ENCODE peak calls at places on chromosomes 2 and 18, in ten cellular contexts. One of them, this sample, is unnamed.

GRCh38 chr2:29632018-29632417 is 289.4 kb downstream of the ALK start:
- DNase-seq in CD8-positive, alpha-beta memory T cell: no peak
- DNase-seq in neural progenitor cell: no peak
- DNase-seq in H7: no peak
- DNase-seq in right cardiac atrium: no peak
- DNase-seq in neuronal stem cell: no peak
- DNase-seq in cardiac muscle cell: no peak
- DNase-seq in left ventricle myocardium inferior: no peak
- DNase-seq in PC-3: peak; percentile 88
- DNase-seq in lower lobe of right lung: no peak
- DNase-seq in this sample: no peak

GRCh38 chr2:2656046-2656715 is 325.1 kb upstream of the MYT1L start:
- DNase-seq in CD8-positive, alpha-beta memory T cell: no peak
- DNase-seq in neural progenitor cell: peak; percentile 42
- DNase-seq in H7: no peak
- DNase-seq in right cardiac atrium: no peak
- DNase-seq in neuronal stem cell: no peak
- DNase-seq in cardiac muscle cell: no peak
- DNase-seq in left ventricle myocardium inferior: no peak
- DNase-seq in PC-3: no peak
- DNase-seq in lower lobe of right lung: no peak
- DNase-seq in this sample: no peak

GRCh38 chr2:177254433-177255226 is 9.9 kb downstream of the NFE2L2 start:
- DNase-seq in CD8-positive, alpha-beta memory T cell: no peak
- DNase-seq in neural progenitor cell: peak; percentile 86
- DNase-seq in H7: peak; percentile 71
- DNase-seq in right cardiac atrium: no peak
- DNase-seq in neuronal stem cell: peak; percentile 39
- DNase-seq in cardiac muscle cell: peak; percentile 49
- DNase-seq in left ventricle myocardium inferior: no peak
- DNase-seq in PC-3: no peak
- DNase-seq in lower lobe of right lung: peak; percentile 57
- DNase-seq in this sample: no peak

GRCh38 chr2:48620604-48621003 is 2.9 kb downstream of the GTF2A1L start:
- DNase-seq in CD8-positive, alpha-beta memory T cell: no peak
- DNase-seq in neural progenitor cell: no peak
- DNase-seq in H7: no peak
- DNase-seq in right cardiac atrium: no peak
- DNase-seq in neuronal stem cell: no peak
- DNase-seq in cardiac muscle cell: no peak
- DNase-seq in left ventricle myocardium inferior: no peak
- DNase-seq in PC-3: no peak
- DNase-seq in lower lobe of right lung: no peak
- DNase-seq in this sample: no peak

GRCh38 chr2:232316382-232317190 is 62.0 kb upstream of the ALPP start:
- DNase-seq in CD8-positive, alpha-beta memory T cell: no peak
- DNase-seq in neural progenitor cell: no peak
- DNase-seq in H7: no peak
- DNase-seq in right cardiac atrium: no peak
- DNase-seq in neuronal stem cell: no peak
- DNase-seq in cardiac muscle cell: no peak
- DNase-seq in left ventricle myocardium inferior: no peak
- DNase-seq in PC-3: no peak
- DNase-seq in lower lobe of right lung: no peak
- DNase-seq in this sample: no peak

GRCh38 chr2:109287413-109287812 is 158.4 kb downstream of the SH3RF3 start:
- DNase-seq in CD8-positive, alpha-beta memory T cell: no peak
- DNase-seq in neural progenitor cell: no peak
- DNase-seq in H7: no peak
- DNase-seq in right cardiac atrium: no peak
- DNase-seq in neuronal stem cell: no peak
- DNase-seq in cardiac muscle cell: no peak
- DNase-seq in left ventricle myocardium inferior: no peak
- DNase-seq in PC-3: no peak
- DNase-seq in lower lobe of right lung: no peak
- DNase-seq in this sample: no peak

GRCh38 chr2:33605059-33605458 is 6.0 kb upstream of the FAM98A start:
- DNase-seq in CD8-positive, alpha-beta memory T cell: no peak
- DNase-seq in neural progenitor cell: no peak
- DNase-seq in H7: no peak
- DNase-seq in right cardiac atrium: no peak
- DNase-seq in neuronal stem cell: no peak
- DNase-seq in cardiac muscle cell: no peak
- DNase-seq in left ventricle myocardium inferior: no peak
- DNase-seq in PC-3: no peak
- DNase-seq in lower lobe of right lung: no peak
- DNase-seq in this sample: no peak

GRCh38 chr2:210230518-210230917 is 5.3 kb upstream of the ACADL start:
- DNase-seq in CD8-positive, alpha-beta memory T cell: no peak
- DNase-seq in neural progenitor cell: no peak
- DNase-seq in H7: peak; percentile 16
- DNase-seq in right cardiac atrium: no peak
- DNase-seq in neuronal stem cell: no peak
- DNase-seq in cardiac muscle cell: no peak
- DNase-seq in left ventricle myocardium inferior: no peak
- DNase-seq in PC-3: no peak
- DNase-seq in lower lobe of right lung: no peak
- DNase-seq in this sample: no peak

GRCh38 chr2:136101042-136101441 is 16.9 kb downstream of the CXCR4 start:
- DNase-seq in CD8-positive, alpha-beta memory T cell: no peak
- DNase-seq in neural progenitor cell: no peak
- DNase-seq in H7: no peak
- DNase-seq in right cardiac atrium: no peak
- DNase-seq in neuronal stem cell: no peak
- DNase-seq in cardiac muscle cell: no peak
- DNase-seq in left ventricle myocardium inferior: no peak
- DNase-seq in PC-3: no peak
- DNase-seq in lower lobe of right lung: no peak
- DNase-seq in this sample: no peak

GRCh38 chr2:237128026-237128703 is 42.5 kb downstream of the COPS8 start:
- DNase-seq in CD8-positive, alpha-beta memory T cell: no peak
- DNase-seq in neural progenitor cell: peak; percentile 44
- DNase-seq in H7: peak; percentile 62
- DNase-seq in right cardiac atrium: peak; percentile 94
- DNase-seq in neuronal stem cell: peak; percentile 31
- DNase-seq in cardiac muscle cell: peak; percentile 99
- DNase-seq in left ventricle myocardium inferior: peak; percentile 86
- DNase-seq in PC-3: peak; percentile 93
- DNase-seq in lower lobe of right lung: peak; percentile 84
- DNase-seq in this sample: peak; percentile 96

GRCh38 chr2:169711751-169712509 is 17.7 kb downstream of the PHOSPHO2 start:
- DNase-seq in CD8-positive, alpha-beta memory T cell: no peak
- DNase-seq in neural progenitor cell: no peak
- DNase-seq in H7: no peak
- DNase-seq in right cardiac atrium: no peak
- DNase-seq in neuronal stem cell: no peak
- DNase-seq in cardiac muscle cell: no peak
- DNase-seq in left ventricle myocardium inferior: no peak
- DNase-seq in PC-3: peak; percentile 20
- DNase-seq in lower lobe of right lung: no peak
- DNase-seq in this sample: no peak

GRCh38 chr2:47225061-47225783 is 70.1 kb upstream of the STPG4 start:
- DNase-seq in CD8-positive, alpha-beta memory T cell: no peak
- DNase-seq in neural progenitor cell: no peak
- DNase-seq in H7: no peak
- DNase-seq in right cardiac atrium: peak; percentile 88
- DNase-seq in neuronal stem cell: no peak
- DNase-seq in cardiac muscle cell: peak; percentile 95
- DNase-seq in left ventricle myocardium inferior: peak; percentile 73
- DNase-seq in PC-3: peak; percentile 79
- DNase-seq in lower lobe of right lung: peak; percentile 60
- DNase-seq in this sample: no peak

GRCh38 chr2:48510329-48510728 is 19.6 kb upstream of the STON1 start:
- DNase-seq in CD8-positive, alpha-beta memory T cell: no peak
- DNase-seq in neural progenitor cell: no peak
- DNase-seq in H7: no peak
- DNase-seq in right cardiac atrium: no peak
- DNase-seq in neuronal stem cell: no peak
- DNase-seq in cardiac muscle cell: peak; percentile 58
- DNase-seq in left ventricle myocardium inferior: no peak
- DNase-seq in PC-3: peak; percentile 57
- DNase-seq in lower lobe of right lung: no peak
- DNase-seq in this sample: peak; percentile 45

GRCh38 chr2:16553222-16553621 is 112.4 kb downstream of the CYRIA start:
- DNase-seq in CD8-positive, alpha-beta memory T cell: no peak
- DNase-seq in neural progenitor cell: peak; percentile 73
- DNase-seq in H7: peak; percentile 8
- DNase-seq in right cardiac atrium: no peak
- DNase-seq in neuronal stem cell: peak; percentile 31
- DNase-seq in cardiac muscle cell: peak; percentile 57
- DNase-seq in left ventricle myocardium inferior: no peak
- DNase-seq in PC-3: peak; percentile 18
- DNase-seq in lower lobe of right lung: no peak
- DNase-seq in this sample: no peak

GRCh38 chr18:55763298-55763697 is 175.3 kb upstream of the TCF4 start:
- DNase-seq in CD8-positive, alpha-beta memory T cell: no peak
- DNase-seq in neural progenitor cell: no peak
- DNase-seq in H7: no peak
- DNase-seq in right cardiac atrium: no peak
- DNase-seq in neuronal stem cell: no peak
- DNase-seq in cardiac muscle cell: no peak
- DNase-seq in left ventricle myocardium inferior: no peak
- DNase-seq in PC-3: peak; percentile 91
- DNase-seq in lower lobe of right lung: no peak
- DNase-seq in this sample: no peak

GRCh38 chr18:28777756-28778155 is 600.8 kb upstream of the CDH2 start:
- DNase-seq in CD8-positive, alpha-beta memory T cell: no peak
- DNase-seq in neural progenitor cell: no peak
- DNase-seq in H7: no peak
- DNase-seq in right cardiac atrium: no peak
- DNase-seq in neuronal stem cell: no peak
- DNase-seq in cardiac muscle cell: no peak
- DNase-seq in left ventricle myocardium inferior: no peak
- DNase-seq in PC-3: no peak
- DNase-seq in lower lobe of right lung: no peak
- DNase-seq in this sample: no peak

GRCh38 chr2:12192762-12193161 is 446.3 kb downstream of the LPIN1 start:
- DNase-seq in CD8-positive, alpha-beta memory T cell: no peak
- DNase-seq in neural progenitor cell: no peak
- DNase-seq in H7: no peak
- DNase-seq in right cardiac atrium: no peak
- DNase-seq in neuronal stem cell: no peak
- DNase-seq in cardiac muscle cell: no peak
- DNase-seq in left ventricle myocardium inferior: no peak
- DNase-seq in PC-3: no peak
- DNase-seq in lower lobe of right lung: no peak
- DNase-seq in this sample: no peak

DNA sequence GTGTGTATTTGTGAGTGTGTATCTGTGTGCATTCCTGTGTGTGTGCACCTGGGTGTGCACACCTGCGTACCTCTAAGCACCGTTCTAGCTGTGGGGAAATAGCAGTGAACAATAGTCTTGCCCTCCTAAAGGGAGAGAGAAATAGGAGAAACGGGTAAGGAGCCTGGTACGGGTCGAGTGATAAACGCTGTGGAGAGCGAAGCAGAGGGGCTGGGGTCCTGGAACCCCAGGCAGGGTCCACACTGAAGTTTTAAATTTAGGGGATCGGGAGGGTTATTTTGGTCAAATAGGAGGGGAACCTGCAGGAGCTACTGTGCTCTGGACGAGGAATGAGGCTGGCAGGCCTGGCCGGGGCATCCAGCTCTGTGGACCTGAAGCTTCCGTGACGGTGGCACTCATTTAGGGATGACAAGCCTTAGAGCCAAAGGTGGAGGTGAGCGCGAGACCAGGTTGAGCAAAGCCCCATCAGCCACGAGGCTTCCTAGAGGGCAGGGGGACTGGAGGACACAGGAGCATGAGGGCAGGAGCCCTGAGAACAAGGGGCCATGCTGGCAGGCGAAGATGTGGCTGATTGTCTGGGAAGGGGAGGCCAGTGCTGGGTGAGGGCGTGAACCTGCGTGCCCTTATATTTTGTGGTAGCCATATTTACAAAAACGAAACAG is 188.0 kb downstream of the RTP5 start:
- DNase-seq in CD8-positive, alpha-beta memory T cell: no peak
- DNase-seq in neural progenitor cell: no peak
- DNase-seq in H7: no peak
- DNase-seq in right cardiac atrium: no peak
- DNase-seq in neuronal stem cell: no peak
- DNase-seq in cardiac muscle cell: no peak
- DNase-seq in left ventricle myocardium inferior: no peak
- DNase-seq in PC-3: no peak
- DNase-seq in lower lobe of right lung: no peak
- DNase-seq in this sample: no peak
- H3K27me3 ChIP-seq in CD8-positive, alpha-beta memory T cell: no peaks in the 10 kb centered on the region
- H3K27me3 ChIP-seq in neural progenitor cell: peaks cover 24% of the 10 kb centered on the region
- H3K27me3 ChIP-seq in H7: no peaks in the 10 kb centered on the region
- H3K27me3 ChIP-seq in right cardiac atrium: no peaks in the 10 kb centered on the region
- H3K27me3 ChIP-seq in neuronal stem cell: peaks cover 20% of the 10 kb centered on the region
- H3K27me3 ChIP-seq in cardiac muscle cell: peaks cover 3% of the 10 kb centered on the region
- H3K27me3 ChIP-seq in left ventricle myocardium inferior: peaks cover 24% of the 10 kb centered on the region
- H3K27me3 ChIP-seq in PC-3: peaks cover 66% of the 10 kb centered on the region
- H3K27me3 ChIP-seq in lower lobe of right lung: peaks cover 29% of the 10 kb centered on the region
- H3K27me3 ChIP-seq in this sample: peaks cover 15% of the 10 kb centered on the region

GRCh38 chr18:78979058-78979680 is 449 bp upstream of the SALL3 start:
- DNase-seq in CD8-positive, alpha-beta memory T cell: no peak
- DNase-seq in neural progenitor cell: peak; percentile 87
- DNase-seq in H7: peak; percentile 96
- DNase-seq in right cardiac atrium: peak; percentile 66
- DNase-seq in neuronal stem cell: no peak
- DNase-seq in cardiac muscle cell: peak; percentile 43
- DNase-seq in left ventricle myocardium inferior: no peak
- DNase-seq in PC-3: no peak
- DNase-seq in lower lobe of right lung: no peak
- DNase-seq in this sample: no peak
- H3K27me3 ChIP-seq in CD8-positive, alpha-beta memory T cell: peaks cover 28% of the 10 kb centered on the region
- H3K27me3 ChIP-seq in neural progenitor cell: peaks cover 93% of the 10 kb centered on the region
- H3K27me3 ChIP-seq in H7: peaks cover 53% of the 10 kb centered on the region
- H3K27me3 ChIP-seq in right cardiac atrium: peaks cover 13% of the 10 kb centered on the region
- H3K27me3 ChIP-seq in neuronal stem cell: peaks cover 90% of the 10 kb centered on the region
- H3K27me3 ChIP-seq in cardiac muscle cell: peaks cover 94% of the 10 kb centered on the region
- H3K27me3 ChIP-seq in left ventricle myocardium inferior: peaks cover 96% of the 10 kb centered on the region
- H3K27me3 ChIP-seq in PC-3: peaks cover 58% of the 10 kb centered on the region
- H3K27me3 ChIP-seq in lower lobe of right lung: peaks cover 91% of the 10 kb centered on the region
- H3K27me3 ChIP-seq in this sample: peaks cover 21% of the 10 kb centered on the region

GRCh38 chr2:70655786-70656185 is 102.2 kb upstream of the TGFA start:
- DNase-seq in CD8-positive, alpha-beta memory T cell: no peak
- DNase-seq in neural progenitor cell: no peak
- DNase-seq in H7: no peak
- DNase-seq in right cardiac atrium: no peak
- DNase-seq in neuronal stem cell: no peak
- DNase-seq in cardiac muscle cell: no peak
- DNase-seq in left ventricle myocardium inferior: no peak
- DNase-seq in PC-3: no peak
- DNase-seq in lower lobe of right lung: no peak
- DNase-seq in this sample: no peak
- H3K27me3 ChIP-seq in CD8-positive, alpha-beta memory T cell: no peaks in the 10 kb centered on the region
- H3K27me3 ChIP-seq in neural progenitor cell: peaks cover 37% of the 10 kb centered on the region
- H3K27me3 ChIP-seq in H7: peaks cover 1% of the 10 kb centered on the region
- H3K27me3 ChIP-seq in right cardiac atrium: no peaks in the 10 kb centered on the region
- H3K27me3 ChIP-seq in neuronal stem cell: no peaks in the 10 kb centered on the region
- H3K27me3 ChIP-seq in cardiac muscle cell: peaks cover 21% of the 10 kb centered on the region
- H3K27me3 ChIP-seq in left ventricle myocardium inferior: peaks cover 84% of the 10 kb centered on the region
- H3K27me3 ChIP-seq in PC-3: peaks cover 63% of the 10 kb centered on the region
- H3K27me3 ChIP-seq in lower lobe of right lung: peaks cover 22% of the 10 kb centered on the region
- H3K27me3 ChIP-seq in this sample: peaks cover 7% of the 10 kb centered on the region

DNA sequence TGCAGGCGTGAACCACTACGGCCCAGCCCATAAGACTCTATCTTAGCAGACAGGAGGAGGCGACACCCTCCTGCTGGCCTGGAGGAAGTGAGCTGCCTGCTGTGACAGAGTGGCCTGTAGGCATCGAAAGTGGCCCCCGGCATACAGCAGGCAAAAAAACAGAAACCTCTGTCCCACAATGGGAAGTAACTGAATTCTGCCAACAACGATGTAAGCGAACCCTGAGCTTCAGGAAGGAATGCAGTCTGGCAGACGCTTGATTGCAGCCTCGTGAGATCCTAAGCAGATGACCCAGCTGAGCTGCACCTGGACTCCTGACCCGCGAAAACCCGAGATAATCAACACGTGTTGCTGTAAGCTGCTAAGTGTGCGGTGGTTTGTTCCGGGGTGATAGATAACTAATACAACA is 13.6 kb downstream of the MRO start:
- DNase-seq in CD8-positive, alpha-beta memory T cell: no peak
- DNase-seq in neural progenitor cell: no peak
- DNase-seq in H7: no peak
- DNase-seq in right cardiac atrium: peak; percentile 76
- DNase-seq in neuronal stem cell: no peak
- DNase-seq in cardiac muscle cell: peak; percentile 34
- DNase-seq in left ventricle myocardium inferior: peak; percentile 32
- DNase-seq in PC-3: no peak
- DNase-seq in lower lobe of right lung: peak; percentile 72
- DNase-seq in this sample: no peak
- H3K27me3 ChIP-seq in CD8-positive, alpha-beta memory T cell: no peaks in the 10 kb centered on the region
- H3K27me3 ChIP-seq in neural progenitor cell: no peaks in the 10 kb centered on the region
- H3K27me3 ChIP-seq in H7: no peaks in the 10 kb centered on the region
- H3K27me3 ChIP-seq in right cardiac atrium: no peaks in the 10 kb centered on the region
- H3K27me3 ChIP-seq in neuronal stem cell: peaks cover 7% of the 10 kb centered on the region
- H3K27me3 ChIP-seq in cardiac muscle cell: no peaks in the 10 kb centered on the region
- H3K27me3 ChIP-seq in left ventricle myocardium inferior: no peaks in the 10 kb centered on the region
- H3K27me3 ChIP-seq in PC-3: no peaks in the 10 kb centered on the region
- H3K27me3 ChIP-seq in lower lobe of right lung: peaks cover 26% of the 10 kb centered on the region
- H3K27me3 ChIP-seq in this sample: peaks cover 2% of the 10 kb centered on the region

This sample was measured in BJ.